ENCODE peak calls at places on chromosome 20, in six cellular contexts. E is hypothalamus, B is hepatic stellate cell, L is HepG2, I is pons, O is HEK293T. X is an unnamed sample.

GRCh38 chr20:51457281-51457932 is 85.1 kb downstream of the NFATC2 start:
- DNase-seq in E (no peak), B (no peak), L (no peak), I (no peak), O (no peak), X (no peak)

GRCh38 chr20:56409521-56409920 is 2.5 kb upstream of the CASS4 start:
- DNase-seq in E (no peak), B (no peak), L (no peak), I (no peak), O (no peak), X (no peak)

GRCh38 chr20:32877507-32877906 is 18.8 kb downstream of the EFCAB8 start:
- DNase-seq in E (no peak), B (no peak), L (no peak), I (no peak), O (no peak), X (no peak)

GRCh38 chr20:62761058-62761758 is 35.1 kb upstream of the MRGBP start:
- DNase-seq in E (no peak), B (no peak), L (no peak), I (peak), O (no peak), X (no peak)

GRCh38 chr20:48897298-48898044 is 24.0 kb upstream of the ARFGEF2 start:
- DNase-seq in E (no peak), B (peak), L (no peak), I (no peak), O (no peak), X (no peak)

GRCh38 chr20:63326314-63327228 is 33.6 kb downstream of the COL20A1 start:
- DNase-seq in E (no peak), B (no peak), L (no peak), I (no peak), O (no peak), X (no peak)

GRCh38 chr20:35104685-35105295 is 12.2 kb upstream of the TRPC4AP start:
- DNase-seq in E (no peak), B (no peak), L (no peak), I (no peak), O (no peak), X (no peak)

GRCh38 chr20:6665621-6666345 is 101.7 kb upstream of the BMP2 start:
- DNase-seq in E (no peak), B (no peak), L (peak), I (no peak), O (no peak), X (no peak)

GRCh38 chr20:61874421-61875068 is 191.1 kb downstream of the TAF4 start:
- DNase-seq in E (peak), B (no peak), L (peak), I (no peak), O (peak), X (no peak)

GRCh38 chr20:38386004-38386403 is 39.7 kb downstream of the LBP start:
- DNase-seq in E (no peak), B (no peak), L (no peak), I (no peak), O (no peak), X (no peak)

GRCh38 chr20:2283706-2284423 is 11.9 kb upstream of the TGM3 start:
- DNase-seq in E (no peak), B (no peak), L (no peak), I (no peak), O (no peak), X (no peak)

GRCh38 chr20:35129647-35130069 is 17.5 kb downstream of the EDEM2 start:
- DNase-seq in E (no peak), B (no peak), L (peak), I (no peak), O (no peak), X (no peak)

GRCh38 chr20:15705975-15706374 is 867.3 kb downstream of the KIF16B start:
- DNase-seq in E (no peak), B (no peak), L (no peak), I (no peak), O (no peak), X (no peak)

GRCh38 chr20:63186528-63187316 is 29.2 kb downstream of the YTHDF1 start:
- DNase-seq in E (no peak), B (peak), L (peak), I (no peak), O (no peak), X (no peak)

GRCh38 chr20:25328954-25329498 is 61.6 kb downstream of the ABHD12 start:
- DNase-seq in E (no peak), B (no peak), L (no peak), I (no peak), O (no peak), X (no peak)

GRCh38 chr20:44788706-44789456 is 21.5 kb downstream of the RIMS4 start:
- DNase-seq in E (no peak), B (no peak), L (no peak), I (no peak), O (no peak), X (no peak)

GRCh38 chr20:157154-157553 is at the start of gene DEFB127:
- DNase-seq in E (no peak), B (no peak), L (no peak), I (no peak), O (no peak), X (no peak)

GRCh38 chr20:45105317-45105716 is 4.4 kb upstream of the KCNS1 start:
- DNase-seq in E (no peak), B (no peak), L (no peak), I (no peak), O (no peak), X (no peak)

GRCh38 chr20:39850236-39850635 is 838.8 kb downstream of the MAFB start:
- DNase-seq in E (no peak), B (no peak), L (no peak), I (no peak), O (no peak), X (no peak)

GRCh38 chr20:39264506-39265172 is 302.5 kb downstream of the DHX35 start:
- DNase-seq in E (peak), B (peak), L (peak), I (peak), O (peak), X (no peak)

GRCh38 chr20:37378785-37379598 is 33.1 kb downstream of the SRC start:
- DNase-seq in E (no peak), B (no peak), L (no peak), I (no peak), O (no peak), X (no peak)

GRCh38 chr20:32832664-32833063 is 12.9 kb downstream of the MAPRE1 start:
- DNase-seq in E (no peak), B (no peak), L (no peak), I (no peak), O (no peak), X (no peak)

GRCh38 chr20:59042151-59042795 is at the start of gene PRELID3B:
- DNase-seq in E (no peak), B (peak), L (peak), I (no peak), O (no peak), X (no peak)

GRCh38 chr20:57661201-57662027 is 41.2 kb upstream of the ZBP1 start:
- DNase-seq in E (no peak), B (no peak), L (no peak), I (no peak), O (no peak), X (no peak)

GRCh38 chr20:8865636-8866035 is 203.3 kb upstream of the PLCB4 start:
- DNase-seq in E (no peak), B (no peak), L (no peak), I (no peak), O (no peak), X (no peak)